ENCODE peak calls at places on chromosomes 2 and 18, in four cellular contexts. U is upper lobe of left lung, H is mammary epithelial cell, X is H9. W is an unnamed sample. For H3K4me1, H3K9me3 and H3K27me3, the result is how much of the 10 kb centered on the place peaks cover.

GRCh38 chr18:50306944-50307343 is 19.5 kb upstream of the CXXC1 start:
- DNase-seq in U (no peak), H (no peak), X (no peak), W (no peak)

GRCh38 chr2:215377283-215377682 is 58.6 kb downstream of the FN1 start:
- DNase-seq in U (no peak), H (no peak), X (no peak), W (no peak)

GRCh38 chr2:169748316-169748715 is 14.7 kb downstream of the KLHL23 start:
- DNase-seq in U (no peak), H (no peak), X (no peak), W (no peak)

GRCh38 chr18:80147418-80148315 is 38.6 kb downstream of the ADNP2 start:
- DNase-seq in U (peak), H (peak), X (peak), W (peak)

GRCh38 chr2:113136828-113137775 is 9.7 kb downstream of the IL1RN start:
- DNase-seq in U (no peak), H (no peak), X (no peak), W (peak)

GRCh38 chr2:33062665-33063249 is 116.0 kb downstream of the LTBP1 start:
- DNase-seq in U (no peak), H (peak), X (no peak), W (no peak)

GRCh38 chr18:26468931-26469340 is 79.4 kb downstream of the KCTD1 start:
- DNase-seq in U (no peak), H (no peak), X (peak), W (peak)

GRCh38 chr2:45688479-45689298 is 37.2 kb downstream of the PRKCE start:
- DNase-seq in U (no peak), H (no peak), X (no peak), W (peak)

GRCh38 chr18:78814321-78814720 is 165.3 kb upstream of the SALL3 start:
- DNase-seq in U (no peak), H (no peak), X (peak), W (peak)

GRCh38 chr2:53991948-53992347 is 21.2 kb upstream of the PSME4 start:
- DNase-seq in U (no peak), H (no peak), X (no peak), W (no peak)

GRCh38 chr2:205188516-205189138 is 493.7 kb upstream of the NRP2 start:
- DNase-seq in U (no peak), H (no peak), X (peak), W (no peak)

GRCh38 chr2:9261231-9261883 is 54.7 kb downstream of the ASAP2 start:
- DNase-seq in U (no peak), H (no peak), X (no peak), W (no peak)

GRCh38 chr18:73479472-73479871 is 611.7 kb upstream of the NETO1 start:
- DNase-seq in U (no peak), H (peak), X (no peak), W (no peak)

GRCh38 chr2:122739732-122740593 is 984.5 kb downstream of the TSN start:
- DNase-seq in U (no peak), H (no peak), X (no peak), W (no peak)

GRCh38 chr2:215752436-215752835 is 260.9 kb downstream of the MREG start:
- DNase-seq in U (no peak), H (no peak), X (no peak), W (no peak)

GRCh38 chr2:190746971-190747761 is 98.3 kb downstream of the NAB1 start:
- DNase-seq in U (no peak), H (no peak), X (no peak), W (no peak)

GRCh38 chr2:219279151-219279915 is at the start of gene DNAJB2:
- DNase-seq in U (peak), H (peak), X (peak), W (peak)

GRCh38 chr18:7568426-7568825 is 1.3 kb downstream of the PTPRM start:
- DNase-seq in U (peak), H (no peak), X (peak), W (no peak)

GRCh38 chr2:164335947-164336346 is 285.3 kb downstream of the GRB14 start:
- DNase-seq in U (no peak), H (no peak), X (no peak), W (no peak)

GRCh38 chr2:232897971-232898408 is 27.9 kb downstream of the SNORC start:
- DNase-seq in U (peak), H (no peak), X (no peak), W (no peak)

GRCh38 chr2:8259106-8259840 is 422.6 kb upstream of the ID2 start:
- DNase-seq in U (no peak), H (no peak), X (no peak), W (no peak)

GRCh38 chr2:112644155-112644932 is 1.4 kb upstream of the SLC20A1 start:
- DNase-seq in U (no peak), H (peak), X (no peak), W (no peak)

GRCh38 chr2:227774011-227774624 is 28.4 kb downstream of the SCYGR8 start:
- DNase-seq in U (no peak), H (no peak), X (peak), W (no peak)

GRCh38 chr2:158907926-158908462 is 60.4 kb upstream of the TANC1 start:
- DNase-seq in U (no peak), H (no peak), X (no peak), W (no peak)

GRCh38 chr2:165357758-165358157 is 111.7 kb upstream of the CSRNP3 start:
- DNase-seq in U (no peak), H (peak), X (no peak), W (peak)

GRCh38 chr2:47950340-47951280 is 44.3 kb upstream of the FBXO11 start:
- DNase-seq in U (no peak), H (no peak), X (no peak), W (no peak)

GRCh38 chr2:133953524-133953923 is 300.3 kb upstream of the MGAT5 start:
- DNase-seq in U (peak), H (no peak), X (no peak), W (no peak)
- H3K4me1 ChIP-seq in U (under half), H (under half), X (under half), W (under half)

DNA sequence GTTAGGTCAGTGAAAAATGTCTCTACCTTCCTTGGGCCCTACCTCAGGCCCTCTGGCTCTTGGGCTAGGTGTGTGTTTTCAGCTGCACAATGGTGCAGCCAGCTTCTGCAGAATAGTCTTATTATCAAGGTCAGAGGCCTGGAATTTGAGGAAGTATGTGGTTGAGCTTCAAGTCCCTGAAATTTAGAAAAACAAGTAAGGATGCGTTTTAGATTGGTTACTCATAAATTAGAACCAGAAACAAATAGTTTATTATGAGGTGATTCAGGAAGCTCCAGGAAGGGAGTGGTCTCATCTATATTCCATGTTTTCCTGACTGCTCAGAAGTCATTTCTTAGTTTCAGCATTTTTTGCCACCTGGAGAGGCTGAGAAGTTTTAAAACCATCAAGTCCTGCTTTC is 204.2 kb upstream of the CELF4 start:
- DNase-seq in U (no peak), H (peak), X (no peak), W (no peak)
- H3K9me3 ChIP-seq in U (under half), H (under half), X (under half), W (under half)

GRCh38 chr2:181685150-181685688 is 4.9 kb upstream of the NEUROD1 start:
- DNase-seq in U (no peak), H (no peak), X (peak), W (no peak)
- H3K27me3 ChIP-seq in U (under half), H (half or more), X (half or more), W (half or more)

DNA sequence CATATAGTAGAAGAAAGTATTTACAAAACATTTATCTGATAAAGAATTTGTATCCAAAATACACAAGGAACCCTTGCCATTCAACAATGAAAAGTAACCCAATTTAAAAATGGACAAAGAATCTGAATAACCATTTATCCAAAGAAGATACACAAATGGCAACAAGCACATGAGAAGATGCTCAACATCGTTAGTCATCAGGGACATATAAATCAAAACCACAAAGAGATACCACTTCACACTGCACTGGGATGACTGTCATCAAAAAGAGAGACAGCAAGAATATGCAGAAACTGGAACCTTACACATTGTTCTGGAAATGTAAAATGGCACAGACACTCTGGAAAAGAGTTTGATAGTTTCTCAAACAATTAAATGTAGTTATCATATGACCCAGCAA is 27.3 kb downstream of the GAREM1 start:
- DNase-seq in U (no peak), H (no peak), X (no peak), W (no peak)
- H3K4me1 ChIP-seq in U (under half), H (under half), X (under half), W (under half)

DNA sequence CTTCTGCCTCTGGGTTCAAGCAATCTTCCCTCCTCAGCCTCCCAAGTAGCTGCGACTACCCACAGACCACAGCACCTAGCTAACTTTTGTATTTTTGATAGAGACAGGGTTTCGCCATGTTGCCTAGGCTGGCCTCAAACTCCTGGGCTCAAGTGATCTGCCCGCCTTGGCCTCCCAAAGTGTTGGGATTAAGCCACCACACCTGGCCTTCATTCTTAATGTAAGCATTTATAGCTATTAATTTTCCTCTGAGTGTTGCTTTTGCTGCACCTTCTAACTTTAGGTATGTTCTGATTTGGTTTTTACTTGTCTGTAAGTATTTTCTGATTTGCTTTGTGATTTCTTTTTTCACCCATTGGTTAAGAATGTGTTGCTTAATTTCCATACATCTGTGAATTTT is 29.7 kb downstream of the CHMP3 start:
- DNase-seq in U (no peak), H (no peak), X (no peak), W (no peak)
- H3K9me3 ChIP-seq in U (under half), H (under half), X (under half), W (under half)

GRCh38 chr2:136765736-136766323 is 485 bp downstream of the THSD7B start:
- DNase-seq in U (peak), H (no peak), X (peak), W (peak)
- H3K27me3 ChIP-seq in U (under half), H (under half), X (under half), W (under half)

W was measured in HAP-1.